ENCODE peak calls at places on chromosomes 6 and 20, in six cellular contexts. N is foreskin fibroblast; O is fibroblast of the aortic adventitia; C is CD8-positive, alpha-beta T cell; G is GM13977; I is type B pancreatic cell. H is an unnamed sample.
A peak's percentile ranks its signal among the peaks of the same experiment; 100 is the strongest.

GRCh38 chr20:49281059-49281912 is 3.4 kb upstream of the ZNFX1 start:
- DNase-seq in C (no peak), G (no peak), I (no peak), O (no peak), N (peak; percentile 29), H (no peak)

GRCh38 chr6:6712258-6712978 is 123.9 kb downstream of the LY86 start:
- DNase-seq in O (peak; percentile 97), C (no peak), G (no peak), I (no peak), N (peak; percentile 46), H (no peak)

GRCh38 chr6:159692303-159693127 is 526 bp downstream of the SOD2 start:
- DNase-seq in I (peak; percentile 79), G (peak; percentile 73), C (peak; percentile 52), N (peak; percentile 71), O (peak; percentile 47), H (peak; percentile 63)

GRCh38 chr6:43670623-43670986 is 17.0 kb downstream of the MRPS18A start:
- DNase-seq in C (no peak), O (no peak), G (no peak), N (no peak), I (no peak), H (no peak)

GRCh38 chr6:72042088-72042487 is 155.7 kb downstream of the RIMS1 start:
- DNase-seq in O (peak; percentile 0), I (no peak), G (no peak), N (no peak), C (no peak), H (no peak)

GRCh38 chr6:152206072-152206818 is 398.8 kb downstream of the ESR1 start:
- DNase-seq in O (peak; percentile 24), C (peak; percentile 47), N (peak; percentile 47), I (no peak), G (no peak), H (no peak)

GRCh38 chr6:86822747-86823146 is 114.6 kb upstream of the HTR1E start:
- DNase-seq in G (no peak), N (no peak), O (no peak), I (no peak), C (no peak), H (no peak)

GRCh38 chr20:44618318-44618731 is 33.2 kb downstream of the ADA start:
- DNase-seq in O (no peak), G (no peak), C (peak; percentile 54), N (no peak), I (no peak), H (no peak)

GRCh38 chr6:167485186-167485978 is 160.5 kb downstream of the TTLL2 start:
- DNase-seq in G (no peak), I (no peak), C (no peak), O (peak; percentile 3), N (no peak), H (no peak)

GRCh38 chr20:64176548-64177419 is 12.5 kb downstream of the MYT1 start:
- DNase-seq in O (no peak), G (no peak), I (no peak), C (no peak), N (no peak), H (no peak)

GRCh38 chr20:2301164-2301622 is 5.4 kb downstream of the TGM3 start:
- DNase-seq in I (no peak), C (no peak), G (peak; percentile 65), O (no peak), N (peak; percentile 39), H (no peak)

GRCh38 chr6:15252205-15252604 is 6.3 kb downstream of the JARID2 start:
- DNase-seq in G (no peak), I (no peak), C (no peak), O (no peak), N (no peak), H (no peak)

DNA sequence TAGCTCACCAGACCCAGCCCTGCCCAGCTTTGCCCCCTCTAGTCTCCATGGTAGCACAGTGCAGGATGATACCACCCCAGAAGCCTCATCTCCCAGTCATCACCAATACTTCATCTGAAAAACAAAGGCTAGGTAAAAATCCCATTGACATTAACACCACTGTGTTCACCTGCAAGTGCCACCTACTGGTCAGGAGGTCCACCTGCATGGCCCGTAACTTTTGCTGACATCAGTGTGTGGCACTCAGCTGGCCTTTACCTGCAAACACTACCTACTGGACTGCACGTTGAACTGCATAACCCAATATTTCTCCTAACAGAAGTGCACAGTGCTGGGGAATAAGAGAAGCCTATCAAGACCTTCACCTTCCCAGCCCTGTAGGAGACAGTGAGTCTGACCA is 234.7 kb upstream of the ADGRB3 start:
- DNase-seq in N (no peak), O (no peak), I (no peak), C (no peak), G (no peak), H (no peak)
- TF ChIP-seq CTCF in N (no peak), O (no peak), I (no peak), C (no peak), G (peak; percentile 44), H (no peak)

GRCh38 chr20:32761831-32762753 is at the start of gene DNMT3B:
- DNase-seq in C (peak; percentile 74), I (peak; percentile 93), O (peak; percentile 62), G (peak; percentile 93), N (peak; percentile 94), H (peak; percentile 69)
- TF ChIP-seq CTCF in C (no peak), I (peak; percentile 62), O (no peak), G (peak; percentile 31), N (no peak), H (no peak)

GRCh38 chr6:132780770-132781371 is 17.6 kb downstream of the SLC18B1 start:
- DNase-seq in N (peak; percentile 62), G (peak; percentile 9), I (no peak), O (peak; percentile 52), C (no peak), H (no peak)
- TF ChIP-seq CTCF in N (peak; percentile 37), G (peak; percentile 36), I (peak; percentile 58), O (peak; percentile 69), C (peak; percentile 23), H (no peak)

GRCh38 chr20:25469558-25469957 is 62.1 kb downstream of the GINS1 start:
- DNase-seq in G (no peak), O (no peak), N (no peak), I (no peak), C (no peak), H (no peak)

GRCh38 chr20:25467441-25467840 is 60.0 kb downstream of the GINS1 start:
- DNase-seq in C (no peak), I (no peak), N (no peak), G (no peak), O (no peak), H (no peak)

GRCh38 chr20:25471020-25471419 is 63.5 kb downstream of the GINS1 start:
- DNase-seq in I (no peak), O (no peak), N (no peak), C (no peak), G (no peak), H (no peak)

GRCh38 chr20:25468126-25469075 is 60.9 kb downstream of the GINS1 start:
- DNase-seq in G (no peak), N (no peak), O (no peak), C (no peak), I (no peak), H (no peak)

GRCh38 chr20:25470045-25470444 is 62.6 kb downstream of the GINS1 start:
- DNase-seq in O (peak; percentile 34), C (peak; percentile 15), N (peak; percentile 52), I (no peak), G (peak; percentile 64), H (no peak)
- TF ChIP-seq CTCF in O (peak; percentile 40), C (no peak), N (peak; percentile 39), I (peak; percentile 67), G (peak; percentile 73), H (no peak)

GRCh38 chr6:144778773-144779531 is 493.8 kb downstream of the UTRN start:
- DNase-seq in N (no peak), G (peak; percentile 10), C (no peak), I (no peak), O (no peak), H (no peak)
- TF ChIP-seq CTCF in N (peak; percentile 4), G (peak; percentile 37), C (no peak), I (peak; percentile 39), O (no peak), H (no peak)

GRCh38 chr6:35240838-35241801 is 18.4 kb upstream of the ZNF76 start:
- DNase-seq in O (peak; percentile 53), I (peak; percentile 84), C (peak; percentile 80), G (peak; percentile 88), N (peak; percentile 80), H (peak; percentile 91)
- TF ChIP-seq CTCF in O (peak; percentile 97), I (peak; percentile 100), C (peak; percentile 100), G (peak; percentile 96), N (peak; percentile 97), H (peak; percentile 95)

DNA sequence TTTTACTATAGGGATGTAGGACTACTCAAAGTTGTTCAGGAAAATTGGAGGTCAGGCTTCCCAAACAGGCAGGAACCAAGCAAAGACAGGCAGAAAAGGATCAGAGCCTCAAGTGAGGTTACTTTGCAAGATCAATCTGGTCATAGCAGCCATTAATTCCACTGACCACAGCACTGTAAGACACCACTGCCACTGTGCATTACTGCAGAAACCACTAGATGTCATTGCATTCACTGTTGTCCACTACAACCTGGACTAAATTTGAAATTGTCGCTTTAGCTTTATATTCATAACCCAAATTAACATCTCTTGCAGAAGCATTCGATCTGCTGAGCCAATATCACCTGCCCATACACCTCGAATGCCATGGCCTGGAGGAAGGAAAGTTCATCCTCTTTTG is 126.9 kb upstream of the UFL1 start:
- DNase-seq in O (no peak), C (no peak), G (no peak), I (no peak), N (no peak), H (no peak)
- TF ChIP-seq CTCF in O (no peak), C (no peak), G (peak; percentile 34), I (peak; percentile 51), N (no peak), H (no peak)

H was measured in mesothelial cell of epicardium.